ENCODE peak calls at places on chromosomes 7 and 10, in nine cellular contexts. N is ureter; B is GOT3; K is T-helper 9 cell; A is stimulated activated naive CD8-positive, alpha-beta T cell treated with anti-CD3 and anti-CD28 coated beads, Interleukin-15, amount 100 ng/mL, for 72 hours; T is B cell; S is NCI-H2081; X is hypothalamus; Q is PC-3. F is an unnamed sample.

GRCh38 chr7:73809454-73810090 is 21.2 kb upstream of the CLDN4 start:
- DNase-seq in S (no peak), A (no peak), B (no peak), T (no peak), K (no peak), N (peak; percentile 55), X (no peak), Q (peak; percentile 71), F (no peak)

GRCh38 chr7:131336956-131337355 is 9.3 kb downstream of the MKLN1 start:
- DNase-seq in T (no peak), K (no peak), X (no peak), N (no peak), Q (no peak), A (no peak), S (no peak), B (no peak), F (peak; percentile 25)

GRCh38 chr7:20598479-20599419 is 16.7 kb upstream of the ABCB5 start:
- DNase-seq in A (no peak), S (peak; percentile 57), Q (peak; percentile 84), X (no peak), T (peak; percentile 29), B (no peak), N (no peak), K (no peak), F (peak; percentile 66)

GRCh38 chr10:69048103-69048502 is 39.8 kb upstream of the SRGN start:
- DNase-seq in B (no peak), X (no peak), N (no peak), Q (no peak), T (no peak), S (no peak), K (no peak), A (no peak), F (no peak)

GRCh38 chr7:132650498-132650897 is 74.2 kb upstream of the PLXNA4 start:
- DNase-seq in K (no peak), Q (peak; percentile 81), N (no peak), T (no peak), X (no peak), A (no peak), B (no peak), S (no peak), F (peak; percentile 54)

GRCh38 chr10:114548662-114549061 is 109.4 kb downstream of the ABLIM1 start:
- DNase-seq in K (no peak), Q (peak; percentile 59), X (no peak), B (no peak), S (no peak), T (no peak), N (peak; percentile 55), A (no peak), F (peak; percentile 66)

GRCh38 chr7:158323741-158324396 is 263.8 kb downstream of the PTPRN2 start:
- DNase-seq in N (no peak), K (no peak), X (no peak), B (no peak), Q (no peak), T (no peak), S (no peak), A (no peak), F (no peak)

GRCh38 chr10:30063098-30063497 is 3.7 kb upstream of the JCAD start:
- DNase-seq in S (no peak), B (no peak), K (no peak), Q (peak; percentile 27), A (no peak), X (no peak), T (no peak), N (no peak), F (no peak)

GRCh38 chr7:142876991-142877910 is 8.3 kb downstream of the TRPV6 start:
- DNase-seq in N (no peak), T (no peak), B (no peak), A (no peak), S (no peak), K (no peak), Q (no peak), X (no peak), F (no peak)

GRCh38 chr10:132748545-132749427 is 37.2 kb downstream of the NKX6-2 start:
- DNase-seq in X (no peak), T (no peak), Q (no peak), S (no peak), A (no peak), B (no peak), K (no peak), N (no peak), F (no peak)

GRCh38 chr7:100887186-100887954 is 2.1 kb downstream of the UFSP1 start:
- DNase-seq in N (peak; percentile 57), B (no peak), S (no peak), K (peak; percentile 51), T (peak; percentile 92), Q (no peak), X (no peak), A (no peak), F (no peak)

GRCh38 chr10:27383595-27384542 is 120.2 kb upstream of the RAB18 start:
- DNase-seq in Q (peak; percentile 81), X (no peak), B (no peak), A (no peak), K (no peak), N (no peak), S (no peak), T (no peak), F (peak; percentile 51)

GRCh38 chr7:132472463-132473120 is 103.7 kb downstream of the PLXNA4 start:
- DNase-seq in X (no peak), Q (peak; percentile 64), B (no peak), N (peak; percentile 55), K (no peak), S (no peak), T (no peak), A (no peak), F (no peak)

GRCh38 chr10:43409385-43410109 is 561 bp upstream of the HNRNPF start:
- DNase-seq in Q (peak; percentile 39), X (no peak), N (no peak), K (peak; percentile 52), A (peak; percentile 81), S (peak; percentile 17), T (no peak), B (no peak), F (no peak)

GRCh38 chr10:71621263-71621751 is 98.3 kb downstream of the C10orf105 start:
- DNase-seq in Q (no peak), T (no peak), N (no peak), S (no peak), X (peak; percentile 49), K (no peak), A (no peak), B (no peak), F (no peak)